ENCODE peak calls at places on chromosomes 12 and 14, in eight cellular contexts. W is putamen; N is astrocyte of the spinal cord; Y is mucosa of gallbladder; E is right cardiac atrium; T is activated CD8-positive, alpha-beta memory T cell treated with anti-CD3 and anti-CD28 coated beads, Interleukin-2, amount 50 U/mL, for 48 hours; U is activated T-cell treated with anti-CD3 and anti-CD28 coated beads, Interleukin-2, amount 50 U/mL, for 72 hours; P is GM12891. K is an unnamed sample.

GRCh38 chr14:102591372-102591943 is 991 bp upstream of the RCOR1 start:
- DNase-seq in W (peak; percentile 23), N (peak; percentile 40), Y (peak; percentile 23), E (peak; percentile 82), T (no peak), U (no peak), P (no peak), K (peak; percentile 54)

GRCh38 chr12:14664434-14665023 is 31.9 kb downstream of the GUCY2C start:
- DNase-seq in W (peak; percentile 25), N (peak; percentile 27), Y (peak; percentile 57), E (no peak), T (no peak), U (peak; percentile 28), P (no peak), K (peak; percentile 25)

GRCh38 chr12:105562727-105563072 is 232.2 kb downstream of the C12orf75 start:
- DNase-seq in W (no peak), N (no peak), Y (no peak), E (peak; percentile 45), T (no peak), U (no peak), P (no peak), K (no peak)

GRCh38 chr12:55743131-55743921 is 404 bp downstream of the GDF11 start:
- DNase-seq in W (no peak), N (peak; percentile 67), Y (peak; percentile 44), E (peak; percentile 87), T (peak; percentile 76), U (peak; percentile 59), P (peak; percentile 74), K (peak; percentile 81)

GRCh38 chr12:47820631-47821345 is 1.1 kb upstream of the HDAC7 start:
- DNase-seq in W (peak; percentile 47), N (peak; percentile 96), Y (peak; percentile 85), E (peak; percentile 93), T (no peak), U (no peak), P (no peak), K (peak; percentile 97)

GRCh38 chr14:102020058-102020971 is 55.9 kb downstream of the DYNC1H1 start:
- DNase-seq in W (no peak), N (peak; percentile 88), Y (no peak), E (no peak), T (peak; percentile 74), U (peak; percentile 69), P (no peak), K (peak; percentile 46)

GRCh38 chr14:28083456-28083855 is 683.1 kb upstream of the FOXG1 start:
- DNase-seq in W (no peak), N (peak; percentile 25), Y (no peak), E (no peak), T (no peak), U (no peak), P (no peak), K (peak; percentile 36)

GRCh38 chr12:3968523-3968922 is 95.3 kb upstream of the PARP11 start:
- DNase-seq in W (no peak), N (no peak), Y (no peak), E (no peak), T (no peak), U (no peak), P (no peak), K (no peak)

GRCh38 chr12:795305-795704 is 42.9 kb downstream of the WNK1 start:
- DNase-seq in W (no peak), N (no peak), Y (no peak), E (no peak), T (peak; percentile 69), U (peak; percentile 73), P (no peak), K (no peak)

GRCh38 chr12:9699898-9700605 is 30.5 kb downstream of the CLEC2D start:
- DNase-seq in W (no peak), N (no peak), Y (no peak), E (no peak), T (no peak), U (no peak), P (no peak), K (no peak)

GRCh38 chr12:93453633-93454032 is 11.9 kb upstream of the UBE2N start:
- DNase-seq in W (no peak), N (peak; percentile 38), Y (no peak), E (no peak), T (no peak), U (no peak), P (no peak), K (peak; percentile 30)

GRCh38 chr12:31867292-31867691 is 91.9 kb upstream of the RESF1 start:
- DNase-seq in W (no peak), N (no peak), Y (no peak), E (no peak), T (no peak), U (no peak), P (no peak), K (no peak)

GRCh38 chr12:119826661-119827435 is 50.3 kb downstream of the CIT start:
- DNase-seq in W (no peak), N (no peak), Y (no peak), E (no peak), T (no peak), U (no peak), P (no peak), K (no peak)

GRCh38 chr14:71647086-71647784 is 285.0 kb upstream of the RGS6 start:
- DNase-seq in W (no peak), N (no peak), Y (peak; percentile 58), E (no peak), T (no peak), U (no peak), P (no peak), K (no peak)

K was measured in Daoy.